ENCODE peak calls at places on chromosomes 1 and 21, in six cellular contexts. S, I, O, H, P and T are unnamed samples.

GRCh38 chr1:10694274-10694632 is 102.2 kb downstream of the CASZ1 start:
- DNase-seq in S (no peak), I (no peak), O (no peak), H (peak), P (peak), T (no peak)

GRCh38 chr1:53249706-53250105 is 11.4 kb upstream of the MAGOH start:
- DNase-seq in S (no peak), I (no peak), O (no peak), H (no peak), P (no peak), T (no peak)

GRCh38 chr21:29423521-29423920 is 124.8 kb downstream of the BACH1 start:
- DNase-seq in S (no peak), I (no peak), O (no peak), H (no peak), P (no peak), T (no peak)

GRCh38 chr1:66374148-66374547 is 159.8 kb upstream of the SGIP1 start:
- DNase-seq in S (no peak), I (no peak), O (no peak), H (peak), P (no peak), T (no peak)

GRCh38 chr1:177355575-177355974 is 184.8 kb downstream of the BRINP2 start:
- DNase-seq in S (no peak), I (no peak), O (no peak), H (peak), P (peak), T (no peak)

GRCh38 chr1:44425327-44426082 is 20.4 kb downstream of the RNF220 start:
- DNase-seq in S (no peak), I (no peak), O (no peak), H (no peak), P (no peak), T (no peak)

GRCh38 chr1:201397675-201398074 is 1.4 kb downstream of the LAD1 start:
- DNase-seq in S (no peak), I (no peak), O (no peak), H (no peak), P (no peak), T (no peak)

GRCh38 chr1:17056586-17056985 is 2.8 kb upstream of the SDHB start:
- DNase-seq in S (no peak), I (no peak), O (no peak), H (no peak), P (no peak), T (no peak)

GRCh38 chr1:103025858-103026409 is 82.4 kb downstream of the COL11A1 start:
- DNase-seq in S (no peak), I (no peak), O (no peak), H (no peak), P (no peak), T (no peak)

GRCh38 chr1:20697560-20697959 is 20.2 kb downstream of the KIF17 start:
- DNase-seq in S (no peak), I (no peak), O (no peak), H (no peak), P (no peak), T (no peak)

GRCh38 chr1:242828828-242829227 is 304.3 kb upstream of the PLD5 start:
- DNase-seq in S (no peak), I (no peak), O (no peak), H (no peak), P (no peak), T (no peak)

GRCh38 chr1:110626890-110627289 is 20.7 kb upstream of the KCNA2 start:
- DNase-seq in S (no peak), I (no peak), O (no peak), H (no peak), P (no peak), T (no peak)

GRCh38 chr1:156705918-156706646 is 699 bp upstream of the CRABP2 start:
- DNase-seq in S (peak), I (peak), O (peak), H (peak), P (peak), T (peak)

GRCh38 chr1:188281927-188282326 is 1453.2 kb downstream of the PLA2G4A start:
- DNase-seq in S (no peak), I (no peak), O (no peak), H (peak), P (no peak), T (no peak)

GRCh38 chr1:54777011-54777410 is 12.7 kb upstream of the PARS2 start:
- DNase-seq in S (no peak), I (no peak), O (no peak), H (no peak), P (no peak), T (no peak)

GRCh38 chr1:29709711-29710169 is 473.4 kb downstream of the PTPRU start:
- DNase-seq in S (no peak), I (no peak), O (no peak), H (peak), P (peak), T (no peak)

GRCh38 chr1:83026745-83027144 is 972.2 kb downstream of the TTLL7 start:
- DNase-seq in S (no peak), I (no peak), O (no peak), H (no peak), P (peak), T (no peak)

GRCh38 chr1:85465099-85465790 is at the start of gene DDAH1:
- DNase-seq in S (peak), I (peak), O (peak), H (peak), P (peak), T (no peak)

GRCh38 chr1:64826991-64827390 is 82.1 kb downstream of the RAVER2 start:
- DNase-seq in S (no peak), I (no peak), O (no peak), H (no peak), P (peak), T (no peak)

GRCh38 chr1:33719771-33720670 is 143.9 kb upstream of the HMGB4 start:
- DNase-seq in S (no peak), I (no peak), O (no peak), H (peak), P (peak), T (no peak)

GRCh38 chr1:105678334-105678733 is 1378.1 kb upstream of the PRMT6 start:
- DNase-seq in S (no peak), I (no peak), O (no peak), H (no peak), P (no peak), T (no peak)

GRCh38 chr1:43237131-43237530 is 32.7 kb upstream of the TMEM125 start:
- DNase-seq in S (no peak), I (no peak), O (no peak), H (no peak), P (peak), T (no peak)

GRCh38 chr1:55063562-55063942 is 24.2 kb downstream of the PCSK9 start:
- DNase-seq in S (no peak), I (no peak), O (no peak), H (no peak), P (no peak), T (no peak)

GRCh38 chr1:180188103-180188506 is 33.4 kb downstream of the QSOX1 start:
- DNase-seq in S (peak), I (no peak), O (peak), H (peak), P (peak), T (peak)

GRCh38 chr21:41110664-41111063 is 57.3 kb upstream of the BACE2 start:
- DNase-seq in S (no peak), I (no peak), O (no peak), H (no peak), P (no peak), T (no peak)

GRCh38 chr1:203462878-203463277 is 12.7 kb upstream of the PRELP start:
- DNase-seq in S (no peak), I (peak), O (peak), H (peak), P (peak), T (no peak)

GRCh38 chr1:113765306-113765705 is 6.0 kb upstream of the PHTF1 start:
- DNase-seq in S (no peak), I (no peak), O (no peak), H (peak), P (peak), T (no peak)

GRCh38 chr21:25607812-25608737 is 794 bp upstream of the MRPL39 start:
- DNase-seq in S (peak), I (peak), O (peak), H (peak), P (peak), T (peak)

GRCh38 chr1:44089371-44090070 is 29.1 kb upstream of the KLF17 start:
- DNase-seq in S (no peak), I (no peak), O (no peak), H (no peak), P (no peak), T (no peak)

GRCh38 chr1:65164633-65165032 is 16.6 kb downstream of the AK4 start:
- DNase-seq in S (no peak), I (no peak), O (no peak), H (peak), P (peak), T (no peak)

GRCh38 chr1:4063516-4063915 is 163.4 kb upstream of the C1orf174 start:
- DNase-seq in S (no peak), I (no peak), O (no peak), H (no peak), P (no peak), T (no peak)
- H3K4me3 ChIP-seq in S (no peak), I (no peak), O (no peak), H (no peak), P (no peak), T (no peak)

DNA sequence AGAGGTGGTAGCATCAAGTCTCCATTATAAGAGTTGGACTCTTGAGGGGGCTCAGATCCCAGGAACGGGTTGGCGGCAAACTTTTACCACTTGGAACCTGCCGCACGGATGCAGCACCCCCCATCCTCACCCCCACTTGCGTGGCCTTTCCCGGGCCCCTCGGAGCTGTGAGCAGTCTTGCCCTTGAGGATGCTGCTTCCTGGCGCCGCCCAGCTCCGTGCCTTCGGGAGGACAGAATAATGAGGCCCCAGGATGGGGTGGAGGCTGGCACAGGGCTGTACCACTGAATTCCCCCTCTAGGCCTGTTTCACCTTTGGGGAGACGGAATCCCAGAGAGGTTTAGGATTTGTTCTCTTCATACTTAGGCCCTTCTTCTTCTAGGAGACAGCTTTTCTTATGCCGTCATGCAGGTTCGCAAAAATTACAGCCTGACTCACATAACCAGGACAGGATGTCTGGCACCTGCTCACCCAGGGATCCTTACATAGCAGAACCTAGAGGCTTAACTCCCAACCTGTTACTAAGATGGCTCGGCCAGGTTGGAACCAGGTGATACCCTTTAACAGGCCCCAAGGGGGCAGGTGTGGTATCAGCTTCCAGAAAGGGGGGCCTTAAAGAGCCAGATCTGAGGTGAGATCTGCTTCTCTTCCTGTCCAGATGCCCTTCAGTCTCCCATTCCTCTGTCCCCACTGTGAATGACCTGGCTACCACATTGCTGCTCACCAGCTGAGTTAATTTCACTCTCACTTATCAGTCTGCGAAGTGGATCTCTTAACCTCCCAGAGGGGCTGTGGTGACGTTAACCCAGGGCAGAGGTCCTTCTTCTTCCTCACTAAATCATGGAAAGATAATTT is 1.5 kb downstream of the TRNP1 start:
- DNase-seq in S (no peak), I (peak), O (no peak), H (no peak), P (peak), T (no peak)
- H3K4me3 ChIP-seq in S (peak), I (peak), O (peak), H (peak), P (peak), T (peak)

GRCh38 chr1:4615138-4615470 is 39.3 kb upstream of the AJAP1 start:
- DNase-seq in S (no peak), I (no peak), O (peak), H (no peak), P (no peak), T (no peak)

GRCh38 chr1:4615501-4615900 is 38.9 kb upstream of the AJAP1 start:
- DNase-seq in S (no peak), I (no peak), O (peak), H (no peak), P (no peak), T (no peak)

GRCh38 chr1:4612991-4613390 is 41.4 kb upstream of the AJAP1 start:
- DNase-seq in S (peak), I (no peak), O (peak), H (no peak), P (no peak), T (no peak)

GRCh38 chr1:4614371-4615137 is 39.9 kb upstream of the AJAP1 start:
- DNase-seq in S (no peak), I (no peak), O (peak), H (no peak), P (no peak), T (no peak)

GRCh38 chr1:4613606-4614370 is 40.6 kb upstream of the AJAP1 start:
- DNase-seq in S (no peak), I (no peak), O (peak), H (no peak), P (no peak), T (no peak)
- H3K4me3 ChIP-seq in S (no peak), I (no peak), O (no peak), H (no peak), P (no peak), T (no peak)

DNA sequence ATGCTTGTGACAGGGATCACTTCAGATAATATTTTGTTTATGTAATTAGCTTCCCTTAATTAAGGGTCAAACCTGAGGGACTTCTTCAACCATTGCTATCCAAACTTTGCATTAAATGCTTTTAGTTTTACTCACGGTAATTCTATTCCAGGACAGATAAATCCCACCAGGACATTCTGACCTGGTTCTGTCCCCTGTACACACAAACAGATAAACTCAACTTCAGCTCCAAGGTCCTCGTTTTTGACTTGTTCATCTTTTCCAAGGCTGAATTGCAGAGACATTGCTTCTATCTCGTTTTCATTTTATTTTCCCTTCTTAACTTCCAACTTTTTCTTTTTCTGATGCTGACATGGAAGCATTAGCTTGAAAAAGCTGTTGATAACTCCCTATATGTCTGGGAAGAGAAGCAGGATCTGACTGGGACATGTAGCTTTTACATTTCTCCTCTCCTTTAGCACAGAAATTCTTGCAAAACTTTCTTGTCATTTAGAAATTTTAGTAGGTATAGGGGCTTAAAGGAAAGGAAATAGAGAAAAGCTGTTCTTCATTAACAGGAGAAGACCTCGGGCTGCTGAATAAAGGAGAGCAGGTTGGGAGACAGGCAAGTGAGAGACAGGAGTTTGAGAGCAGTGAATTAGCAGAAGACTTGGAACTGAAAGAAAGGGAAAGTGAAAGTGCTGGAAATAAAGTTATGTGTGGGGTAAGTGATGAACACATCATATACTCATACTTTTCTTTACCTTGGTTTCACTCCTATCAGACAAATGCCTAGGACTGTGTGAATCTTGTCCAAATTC is 231.7 kb upstream of the B3GALT2 start:
- DNase-seq in S (no peak), I (no peak), O (no peak), H (peak), P (peak), T (no peak)
- H3K4me3 ChIP-seq in S (no peak), I (peak), O (peak), H (peak), P (peak), T (peak)

DNA sequence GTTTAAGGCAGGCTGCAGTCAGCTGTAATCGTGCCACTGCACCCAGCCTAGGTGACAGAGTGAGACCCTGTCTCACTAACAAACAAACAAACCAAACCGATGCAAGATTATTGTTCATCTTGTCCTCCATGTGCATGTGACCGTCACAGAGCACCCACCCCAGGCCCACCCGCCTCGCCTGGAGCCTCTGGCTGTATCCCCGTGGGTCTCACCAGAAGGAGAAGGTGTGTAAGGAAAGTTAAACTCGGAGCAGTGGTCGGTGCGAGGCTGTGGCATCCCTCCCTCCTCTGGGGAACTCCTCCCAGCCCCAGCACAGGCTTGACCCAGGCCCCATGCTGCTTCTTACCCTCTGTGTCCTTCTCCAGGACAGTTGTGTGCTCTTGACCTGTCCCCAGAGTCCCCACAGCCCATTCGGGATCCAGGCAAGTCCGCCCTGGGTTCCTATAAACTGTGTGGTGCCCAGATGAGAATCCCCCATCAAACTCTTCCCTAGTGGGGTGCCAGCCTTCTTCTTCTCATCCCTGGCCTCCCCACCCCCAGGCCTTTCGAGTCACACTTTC is 318.4 kb downstream of the AJAP1 start:
- DNase-seq in S (no peak), I (no peak), O (no peak), H (no peak), P (no peak), T (no peak)
- H3K4me3 ChIP-seq in S (no peak), I (no peak), O (no peak), H (no peak), P (no peak), T (no peak)

DNA sequence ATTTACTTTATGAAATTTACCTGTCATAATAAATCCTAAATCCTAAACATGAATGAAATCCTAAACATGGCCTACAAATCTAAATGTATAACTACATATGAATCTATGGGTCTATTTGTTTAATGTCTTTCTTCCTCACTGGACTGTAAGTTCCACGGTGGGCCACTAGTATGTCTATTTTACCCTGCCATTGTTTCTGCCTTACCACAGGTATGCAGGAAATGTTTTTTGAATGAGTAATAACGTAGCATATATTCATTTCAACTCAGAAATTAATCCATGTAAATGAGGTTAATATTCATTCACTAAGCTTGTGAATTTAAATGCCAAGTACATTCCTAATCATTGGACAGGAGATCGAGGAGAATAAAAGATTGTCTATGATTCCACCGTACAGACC is 35.3 kb downstream of the B3GALNT2 start:
- DNase-seq in S (no peak), I (no peak), O (no peak), H (peak), P (peak), T (no peak)
- H3K4me3 ChIP-seq in S (no peak), I (no peak), O (no peak), H (no peak), P (no peak), T (no peak)

GRCh38 chr1:112509660-112510178 is 954 bp downstream of the WNT2B start:
- DNase-seq in S (no peak), I (no peak), O (no peak), H (no peak), P (no peak), T (no peak)

GRCh38 chr1:112509005-112509659 is 367 bp downstream of the WNT2B start:
- DNase-seq in S (no peak), I (peak), O (no peak), H (no peak), P (peak), T (peak)

GRCh38 chr1:112507896-112508241 is 896 bp upstream of the WNT2B start:
- DNase-seq in S (no peak), I (peak), O (no peak), H (no peak), P (peak), T (no peak)

GRCh38 chr1:112507336-112507735 is 1.4 kb upstream of the WNT2B start:
- DNase-seq in S (no peak), I (no peak), O (no peak), H (no peak), P (no peak), T (no peak)

GRCh38 chr1:112508242-112509004 is at the start of gene WNT2B:
- DNase-seq in S (peak), I (peak), O (peak), H (no peak), P (peak), T (no peak)
- H3K4me3 ChIP-seq in S (peak), I (peak), O (peak), H (peak), P (peak), T (peak)

DNA sequence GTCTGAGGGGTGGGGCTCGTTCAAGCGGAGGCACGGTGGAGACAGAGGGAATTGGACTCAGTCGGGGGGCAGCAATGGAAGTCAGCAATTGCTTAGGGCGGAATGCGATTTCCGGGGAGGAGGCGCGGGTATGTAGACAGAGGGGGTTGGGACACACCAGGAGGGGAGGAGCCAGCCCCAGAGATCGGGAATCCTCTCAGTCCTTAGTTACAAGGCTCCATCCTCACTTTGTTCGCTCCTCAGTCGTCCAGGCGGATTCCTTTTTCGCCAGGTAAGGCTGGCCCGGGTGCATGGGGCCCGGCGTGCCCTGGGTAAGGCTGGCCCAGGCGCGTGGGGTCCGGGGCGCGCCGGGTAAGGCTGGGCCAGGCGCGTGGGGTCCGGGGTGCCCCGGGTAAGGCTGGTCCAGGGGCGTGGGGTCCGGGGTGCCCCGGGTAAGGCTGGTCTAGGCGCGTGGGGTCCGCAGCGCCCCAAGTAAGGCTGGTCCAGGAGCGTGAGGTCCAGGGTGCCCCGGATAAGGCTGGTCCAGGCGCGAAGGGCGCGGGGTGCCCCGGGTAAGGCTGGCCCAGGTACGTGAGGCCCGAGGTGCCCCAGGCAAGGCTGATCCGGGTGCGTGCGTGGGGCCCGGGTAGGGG is at the start of gene L1TD1:
- DNase-seq in S (no peak), I (no peak), O (no peak), H (no peak), P (peak), T (no peak)
- H3K4me3 ChIP-seq in S (no peak), I (no peak), O (no peak), H (no peak), P (no peak), T (no peak)